ENCODE peak calls at places on chromosomes 11 and 22, in eight cellular contexts. C is epithelial cell of esophagus, Z is RWPE2, P is mammary epithelial cell, G is tibial artery, T is OCI-LY7, R is AG09309, W is SJSA1. A is an unnamed sample.

GRCh38 chr22:38034278-38034882 is 22.8 kb upstream of the PICK1 start:
- DNase-seq in T (no peak), C (peak; percentile 90), W (peak; percentile 92), R (peak; percentile 55), G (peak; percentile 56), Z (peak; percentile 88), P (peak; percentile 83), A (peak; percentile 94)

GRCh38 chr11:5243845-5244180 is 5.8 kb downstream of the HBG1 start:
- DNase-seq in P (no peak), R (no peak), Z (no peak), T (no peak), C (no peak), G (no peak), W (no peak), A (no peak)

GRCh38 chr11:118082880-118083543 is 3.8 kb downstream of the SMIM35 start:
- DNase-seq in C (no peak), T (no peak), P (no peak), R (no peak), W (no peak), Z (no peak), G (no peak), A (no peak)

GRCh38 chr11:117816151-117816741 is 8.3 kb downstream of the FXYD2 start:
- DNase-seq in T (no peak), R (no peak), C (peak; percentile 66), Z (no peak), P (no peak), W (peak; percentile 45), G (no peak), A (peak; percentile 70)

GRCh38 chr22:46758867-46759290 is 3.6 kb upstream of the TBC1D22A start:
- DNase-seq in W (no peak), Z (no peak), C (peak; percentile 76), G (no peak), P (peak; percentile 43), R (no peak), T (peak; percentile 68), A (peak; percentile 80)

GRCh38 chr11:12746593-12747097 is 72.4 kb downstream of the TEAD1 start:
- DNase-seq in P (peak; percentile 80), R (no peak), T (no peak), W (peak; percentile 71), C (peak; percentile 81), Z (peak; percentile 94), G (no peak), A (peak; percentile 84)

GRCh38 chr11:95375451-95375850 is 144.4 kb upstream of the SESN3 start:
- DNase-seq in G (no peak), C (no peak), Z (no peak), T (no peak), W (no peak), P (no peak), R (no peak), A (no peak)

GRCh38 chr11:129846508-129847335 is 31.1 kb downstream of the TMEM45B start:
- DNase-seq in T (peak; percentile 11), R (peak; percentile 93), Z (no peak), G (no peak), W (peak; percentile 64), C (peak; percentile 94), P (peak; percentile 95), A (no peak)

GRCh38 chr22:37260939-37261338 is 16.9 kb upstream of the RAC2 start:
- DNase-seq in R (no peak), P (peak; percentile 35), Z (peak; percentile 52), W (peak; percentile 67), C (peak; percentile 60), G (peak; percentile 38), T (peak; percentile 78), A (peak; percentile 88)

GRCh38 chr22:20724676-20725454 is 49.0 kb upstream of the SERPIND1 start:
- DNase-seq in R (no peak), W (no peak), P (no peak), Z (no peak), T (no peak), G (no peak), C (no peak), A (no peak)

GRCh38 chr11:35893796-35894475 is 49.9 kb upstream of the LDLRAD3 start:
- DNase-seq in P (peak; percentile 98), W (no peak), C (peak; percentile 98), R (no peak), Z (peak; percentile 88), G (no peak), T (no peak), A (no peak)

GRCh38 chr11:14835491-14836105 is 56.4 kb downstream of the CYP2R1 start:
- DNase-seq in W (no peak), Z (no peak), P (no peak), T (no peak), G (no peak), C (no peak), R (no peak), A (no peak)
- H3K4me3 ChIP-seq in W (no peak overlapping the region), Z (no peak overlapping the region), P (no peak overlapping the region), T (no peak overlapping the region), G (no peak overlapping the region), C (no peak overlapping the region), R (no peak overlapping the region), A (no peak overlapping the region)

GRCh38 chr11:77044356-77044755 is 10.2 kb downstream of the B3GNT6 start:
- DNase-seq in R (no peak), C (no peak), W (no peak), P (no peak), G (no peak), T (no peak), Z (no peak), A (no peak)

GRCh38 chr11:77049081-77049480 is 14.9 kb downstream of the B3GNT6 start:
- DNase-seq in W (no peak), T (no peak), G (no peak), R (no peak), P (no peak), C (no peak), Z (no peak), A (no peak)

GRCh38 chr11:77047007-77047927 is 13.1 kb downstream of the B3GNT6 start:
- DNase-seq in R (peak; percentile 78), P (peak; percentile 89), G (peak; percentile 82), T (peak; percentile 94), W (peak; percentile 68), Z (no peak), C (peak; percentile 89), A (peak; percentile 81)

GRCh38 chr11:77044886-77045285 is 10.7 kb downstream of the B3GNT6 start:
- DNase-seq in P (no peak), T (no peak), Z (no peak), R (no peak), W (no peak), G (no peak), C (no peak), A (no peak)

DNA sequence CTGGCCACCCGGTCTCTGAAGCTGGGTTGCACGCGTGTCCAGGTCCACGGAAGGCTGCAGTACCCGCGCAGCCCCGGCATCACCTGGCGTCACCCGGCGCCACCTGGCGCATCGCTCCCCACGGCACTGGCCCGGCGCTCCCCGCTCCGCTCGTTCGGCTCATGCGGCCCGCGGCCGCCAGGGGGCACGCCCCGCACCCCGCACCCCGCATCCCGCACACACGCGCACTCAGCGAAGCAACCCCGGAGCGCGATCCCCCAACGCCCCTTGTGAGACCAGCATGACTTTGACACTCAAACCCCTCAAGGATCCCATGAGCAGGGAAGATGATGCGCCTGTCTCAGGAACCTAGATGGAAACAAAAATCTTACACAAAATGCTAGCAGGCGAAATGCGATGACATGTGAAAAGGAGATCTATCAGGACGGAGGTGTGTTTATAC is 11.9 kb downstream of the B3GNT6 start:
- DNase-seq in W (no peak), P (peak; percentile 33), T (peak; percentile 49), R (no peak), G (no peak), C (peak; percentile 56), Z (no peak), A (peak; percentile 96)
- H3K4me3 ChIP-seq in W (peak overlapping the region; percentile 18), P (peak overlapping the region; percentile 18), T (no peak overlapping the region), R (no peak overlapping the region), G (no peak overlapping the region), C (no peak overlapping the region), Z (no peak overlapping the region), A (no peak overlapping the region)

DNA sequence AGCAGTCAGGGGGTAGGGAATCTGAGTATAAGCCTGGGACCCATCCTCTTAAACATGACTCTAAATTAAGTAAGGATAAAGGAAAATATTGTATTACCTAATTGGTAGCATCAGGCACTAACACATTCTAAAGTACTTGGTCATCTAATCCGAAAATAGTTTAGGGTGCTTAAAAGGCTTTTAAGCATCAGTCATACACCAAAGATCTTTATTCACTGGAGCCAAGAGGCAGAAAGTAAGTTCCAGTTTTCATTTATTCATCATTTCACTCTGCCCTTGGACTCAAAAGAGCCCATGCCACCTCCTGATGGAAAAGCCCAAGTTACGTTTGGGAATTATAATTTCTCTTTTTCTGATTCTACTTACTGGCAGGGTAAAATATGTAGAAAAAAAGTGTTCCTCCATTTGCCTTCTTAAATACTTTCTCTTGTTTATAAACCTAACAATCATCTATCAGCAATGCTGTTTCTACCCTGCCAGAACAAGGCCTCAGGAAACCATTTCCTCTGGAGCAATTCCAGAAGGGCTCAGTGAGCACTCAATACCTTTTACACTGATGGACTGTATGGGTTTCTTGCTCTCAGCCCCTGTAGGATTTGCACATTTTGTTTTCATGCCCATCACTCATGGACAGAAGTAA is 120.1 kb upstream of the SLC5A12 start:
- DNase-seq in Z (no peak), G (no peak), T (no peak), W (no peak), P (peak; percentile 27), C (peak; percentile 16), R (no peak), A (no peak)
- H3K4me3 ChIP-seq in Z (no peak overlapping the region), G (no peak overlapping the region), T (no peak overlapping the region), W (no peak overlapping the region), P (no peak overlapping the region), C (no peak overlapping the region), R (no peak overlapping the region), A (no peak overlapping the region)

GRCh38 chr11:123231263-123231662 is 36.2 kb upstream of the CLMP start:
- DNase-seq in Z (no peak), T (no peak), P (no peak), W (no peak), R (peak; percentile 55), C (no peak), G (no peak), A (no peak)

GRCh38 chr11:123235117-123235686 is 40.2 kb upstream of the CLMP start:
- DNase-seq in R (no peak), G (peak; percentile 36), C (no peak), Z (no peak), W (peak; percentile 42), P (no peak), T (peak; percentile 18), A (peak; percentile 49)

GRCh38 chr11:123231777-123232176 is 36.7 kb upstream of the CLMP start:
- DNase-seq in W (no peak), R (no peak), G (no peak), P (no peak), Z (no peak), T (no peak), C (no peak), A (no peak)

GRCh38 chr11:123233978-123234340 is 38.9 kb upstream of the CLMP start:
- DNase-seq in G (no peak), R (no peak), Z (no peak), T (no peak), W (no peak), C (no peak), P (no peak), A (no peak)

DNA sequence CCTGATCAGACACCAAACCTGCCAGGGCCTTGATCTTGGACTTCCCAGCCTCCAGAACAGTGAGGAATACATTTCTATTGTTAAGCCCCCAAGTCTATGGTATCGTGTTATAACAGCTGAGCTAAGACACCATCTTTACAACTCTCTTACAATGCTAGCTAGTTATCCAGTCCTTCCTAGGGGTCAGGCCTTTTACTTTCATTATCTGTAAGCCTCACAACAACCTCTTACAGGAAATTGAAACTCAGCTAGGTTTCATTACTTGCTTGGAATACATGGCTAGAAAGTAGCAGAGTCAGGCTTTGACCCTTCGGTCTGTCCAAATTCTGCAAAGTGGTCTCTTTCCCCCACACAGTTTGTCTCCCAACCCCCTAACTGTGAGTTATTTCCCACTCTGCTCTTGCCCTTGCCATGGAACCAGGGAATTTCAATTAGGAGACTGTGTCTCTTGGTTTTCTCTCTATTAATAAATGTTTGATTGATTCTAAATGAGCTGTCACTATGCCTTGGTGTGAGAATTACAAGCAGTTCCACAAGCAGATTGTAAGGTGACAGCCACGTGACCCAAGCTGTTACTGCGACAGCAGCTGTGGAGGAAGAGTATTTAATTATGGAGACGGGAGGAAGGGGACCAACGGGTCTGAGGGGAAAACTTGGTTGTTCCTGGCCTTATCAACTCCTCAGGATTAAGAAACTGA is 38.4 kb upstream of the CLMP start:
- DNase-seq in W (no peak), Z (no peak), T (no peak), C (no peak), R (no peak), G (no peak), P (no peak), A (no peak)
- H3K4me3 ChIP-seq in W (no peak overlapping the region), Z (no peak overlapping the region), T (no peak overlapping the region), C (no peak overlapping the region), R (no peak overlapping the region), G (no peak overlapping the region), P (no peak overlapping the region), A (no peak overlapping the region)

A was measured in H7.